ENCODE peak calls at places on chromosomes 2 and 18, in ten cellular contexts. I is psoas muscle; Z is prostate gland; O is effector memory CD4-positive, alpha-beta T cell; T is HepG2; C is suprapubic skin; V is iPS DF 6.9; F is A549; B is AG04450; U is neuronal stem cell. D is an unnamed sample.
A peak's percentile ranks its signal among the peaks of the same experiment; 100 is the strongest.

GRCh38 chr18:54260376-54261072 is 8.8 kb upstream of the POLI start:
- DNase-seq in I (no peak), Z (no peak), O (no peak), T (peak; percentile 14), C (no peak), V (no peak), F (no peak), B (no peak), U (no peak), D (no peak)

GRCh38 chr2:1715184-1716012 is 28.9 kb downstream of the PXDN start:
- DNase-seq in I (no peak), Z (no peak), O (no peak), T (no peak), C (no peak), V (no peak), F (no peak), B (no peak), U (no peak), D (no peak)

GRCh38 chr2:85243101-85244072 is 84.4 kb downstream of the TGOLN2 start:
- DNase-seq in I (peak; percentile 63), Z (no peak), O (no peak), T (peak; percentile 50), C (peak; percentile 80), V (no peak), F (peak; percentile 73), B (no peak), U (no peak), D (peak; percentile 28)

GRCh38 chr18:50161806-50162205 is 33.1 kb downstream of the MYO5B start:
- DNase-seq in I (no peak), Z (no peak), O (no peak), T (no peak), C (no peak), V (no peak), F (no peak), B (no peak), U (no peak), D (no peak)

GRCh38 chr2:60553496-60553991 is at the start of gene BCL11A:
- DNase-seq in I (no peak), Z (peak; percentile 87), O (no peak), T (peak; percentile 35), C (peak; percentile 79), V (no peak), F (peak; percentile 62), B (peak; percentile 44), U (no peak), D (no peak)

GRCh38 chr2:205119141-205119540 is 563.2 kb upstream of the NRP2 start:
- DNase-seq in I (no peak), Z (no peak), O (no peak), T (no peak), C (no peak), V (no peak), F (no peak), B (no peak), U (no peak), D (no peak)

GRCh38 chr2:58428553-58429284 is 187.6 kb upstream of the FANCL start:
- DNase-seq in I (no peak), Z (no peak), O (no peak), T (no peak), C (no peak), V (no peak), F (peak; percentile 21), B (no peak), U (peak; percentile 74), D (no peak)

GRCh38 chr2:138324068-138324771 is 177.3 kb upstream of the SPOPL start:
- DNase-seq in I (no peak), Z (no peak), O (no peak), T (peak; percentile 7), C (no peak), V (no peak), F (no peak), B (no peak), U (no peak), D (no peak)

GRCh38 chr2:132037527-132038178 is 124.1 kb downstream of the ANKRD30BL start:
- DNase-seq in I (no peak), Z (no peak), O (no peak), T (no peak), C (no peak), V (no peak), F (no peak), B (no peak), U (peak; percentile 36), D (no peak)

GRCh38 chr2:28355521-28356094 is 37.0 kb upstream of the FOSL2 start:
- DNase-seq in I (peak; percentile 57), Z (no peak), O (no peak), T (peak; percentile 41), C (no peak), V (no peak), F (no peak), B (no peak), U (no peak), D (peak; percentile 60)

GRCh38 chr2:15894459-15895144 is 45.7 kb upstream of the MYCN start:
- DNase-seq in I (no peak), Z (peak; percentile 38), O (no peak), T (no peak), C (no peak), V (no peak), F (no peak), B (no peak), U (no peak), D (no peak)

GRCh38 chr2:172102159-172102857 is 392 bp downstream of the DLX2 start:
- DNase-seq in I (no peak), Z (no peak), O (no peak), T (no peak), C (no peak), V (no peak), F (peak; percentile 53), B (no peak), U (no peak), D (no peak)

GRCh38 chr18:40046596-40046995 is 1908.4 kb upstream of the PIK3C3 start:
- DNase-seq in I (no peak), Z (no peak), O (no peak), T (no peak), C (no peak), V (no peak), F (no peak), B (no peak), U (no peak), D (no peak)

GRCh38 chr2:191212119-191212518 is 33.1 kb upstream of the MYO1B start:
- DNase-seq in I (no peak), Z (no peak), O (no peak), T (no peak), C (no peak), V (no peak), F (no peak), B (no peak), U (no peak), D (no peak)

GRCh38 chr2:209321581-209321980 is 102.3 kb upstream of the MAP2 start:
- DNase-seq in I (no peak), Z (no peak), O (no peak), T (no peak), C (no peak), V (no peak), F (no peak), B (no peak), U (no peak), D (no peak)

GRCh38 chr2:209321076-209321475 is 102.8 kb upstream of the MAP2 start:
- DNase-seq in I (no peak), Z (no peak), O (no peak), T (no peak), C (no peak), V (no peak), F (no peak), B (no peak), U (no peak), D (no peak)

GRCh38 chr2:209323738-209324137 is 100.1 kb upstream of the MAP2 start:
- DNase-seq in I (no peak), Z (no peak), O (no peak), T (no peak), C (no peak), V (no peak), F (no peak), B (no peak), U (no peak), D (no peak)

GRCh38 chr2:209322041-209322440 is 101.8 kb upstream of the MAP2 start:
- DNase-seq in I (no peak), Z (no peak), O (no peak), T (no peak), C (no peak), V (no peak), F (no peak), B (no peak), U (no peak), D (no peak)

GRCh38 chr2:209322905-209323517 is 100.8 kb upstream of the MAP2 start:
- DNase-seq in I (no peak), Z (no peak), O (no peak), T (no peak), C (no peak), V (no peak), F (no peak), B (no peak), U (no peak), D (no peak)
- H3K9me3 ChIP-seq in I (no peaks in the 10 kb centered on the region), Z (no peaks in the 10 kb centered on the region), O (no peaks in the 10 kb centered on the region), T (no peaks in the 10 kb centered on the region), C (no peaks in the 10 kb centered on the region), V (no peaks in the 10 kb centered on the region), F (no peaks in the 10 kb centered on the region), B (no peaks in the 10 kb centered on the region), U (no peaks in the 10 kb centered on the region), D (no peaks in the 10 kb centered on the region)

GRCh38 chr2:113762377-113763118 is 6.1 kb upstream of the SLC35F5 start:
- DNase-seq in I (no peak), Z (no peak), O (no peak), T (no peak), C (no peak), V (no peak), F (no peak), B (peak; percentile 27), U (no peak), D (no peak)
- H3K4me3 ChIP-seq in I (no peak overlapping the region), Z (no peak overlapping the region), O (no peak overlapping the region), T (no peak overlapping the region), C (no peak overlapping the region), V (no peak overlapping the region), F (no peak overlapping the region), B (no peak overlapping the region), U (no peak overlapping the region), D (no peak overlapping the region)

DNA sequence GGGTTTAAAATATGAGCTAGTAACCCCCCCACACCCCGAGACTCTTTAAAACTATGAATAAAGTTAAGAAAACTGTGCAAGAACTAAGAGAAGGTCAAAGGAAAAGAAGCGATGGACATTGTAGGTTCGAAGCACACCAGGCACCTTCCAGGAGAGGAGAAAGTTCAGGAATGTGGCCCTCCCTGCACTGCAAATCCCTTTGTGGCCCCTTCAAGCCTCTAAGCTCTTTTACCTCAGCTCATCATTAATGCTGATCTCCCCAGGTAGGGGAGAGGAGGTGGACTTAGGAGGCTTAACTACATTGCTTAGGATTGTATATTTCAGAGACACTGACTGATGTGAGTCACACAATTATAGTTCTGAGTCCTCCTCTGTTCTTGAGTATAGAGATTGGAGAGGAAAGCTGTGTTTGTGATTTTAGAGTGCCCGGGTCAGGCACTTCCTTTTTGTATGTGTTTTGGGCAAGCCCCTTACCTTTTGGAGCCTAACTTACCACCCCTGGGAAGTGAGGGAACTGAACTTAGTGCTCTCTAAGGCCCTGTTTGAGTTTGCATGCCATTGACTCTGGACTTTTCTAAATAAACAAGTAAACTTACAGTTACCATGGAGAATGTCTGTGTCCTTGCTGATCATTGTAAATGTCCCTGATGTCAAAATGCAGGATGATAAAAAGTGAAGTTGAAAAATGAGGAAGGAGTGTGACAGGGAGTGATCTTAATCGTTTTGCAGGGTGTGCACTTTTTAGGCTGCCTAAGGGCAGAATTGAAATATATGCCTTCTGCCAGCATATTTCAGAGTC is 140.8 kb upstream of the ZEB2 start:
- DNase-seq in I (no peak), Z (no peak), O (no peak), T (no peak), C (no peak), V (no peak), F (no peak), B (no peak), U (no peak), D (no peak)
- H3K27ac ChIP-seq in I (no peak overlapping the region), Z (no peak overlapping the region), O (no peak overlapping the region), T (no peak overlapping the region), C (peak overlapping the region; percentile 68), V (no peak overlapping the region), F (no peak overlapping the region), B (no peak overlapping the region), U (no peak overlapping the region), D (no peak overlapping the region)

GRCh38 chr2:83633435-83633834 is 825.6 kb downstream of the SUCLG1 start:
- DNase-seq in I (no peak), Z (no peak), O (no peak), T (no peak), C (no peak), V (no peak), F (no peak), B (no peak), U (no peak), D (no peak)
- H3K9me3 ChIP-seq in I (no peaks in the 10 kb centered on the region), Z (no peaks in the 10 kb centered on the region), O (no peaks in the 10 kb centered on the region), T (peaks cover 89% of the 10 kb centered on the region), C (no peaks in the 10 kb centered on the region), V (no peaks in the 10 kb centered on the region), F (no peaks in the 10 kb centered on the region), B (no peaks in the 10 kb centered on the region), U (no peaks in the 10 kb centered on the region), D (no peaks in the 10 kb centered on the region)